ENCODE peak calls at places on chromosomes 7 and 10, in nine cellular contexts. N is pancreas, V is fibroblast of villous mesenchyme, K is A549, D is adrenal gland, O is right lobe of liver, H is fibroblast of lung, W is A673, J is IMR-90. Z is an unnamed sample.

GRCh38 chr10:15369642-15370211 is 1.4 kb downstream of the FAM171A1 start:
- DNase-seq in O (no peak), H (no peak), W (no peak), V (no peak), N (no peak), D (peak), J (no peak), K (no peak), Z (peak)

GRCh38 chr7:55030314-55030713 is 11.5 kb downstream of the EGFR start:
- DNase-seq in H (peak), K (no peak), J (peak), V (peak), O (no peak), D (no peak), N (no peak), W (no peak), Z (peak)

GRCh38 chr7:29288534-29289091 is 94.0 kb downstream of the CHN2 start:
- DNase-seq in J (no peak), W (no peak), H (no peak), O (no peak), D (no peak), K (no peak), V (no peak), N (no peak), Z (no peak)

GRCh38 chr10:114876602-114877300 is 55.2 kb downstream of the FHIP2A start:
- DNase-seq in K (peak), N (peak), H (peak), J (peak), O (peak), V (peak), D (peak), W (peak), Z (peak)

GRCh38 chr7:141701489-141702046 is 398 bp downstream of the DENND11 start:
- DNase-seq in D (peak), O (peak), N (peak), W (peak), J (no peak), K (no peak), V (peak), H (peak), Z (peak)

GRCh38 chr10:77849039-77849664 is 77.4 kb downstream of the DLG5 start:
- DNase-seq in K (peak), V (peak), N (no peak), J (no peak), H (no peak), O (no peak), W (no peak), D (no peak), Z (no peak)

GRCh38 chr10:104780165-104780564 is 139.1 kb downstream of the SORCS3 start:
- DNase-seq in O (no peak), K (no peak), H (no peak), J (no peak), W (no peak), D (no peak), N (no peak), V (no peak), Z (no peak)

GRCh38 chr7:41038211-41038610 is 664.7 kb downstream of the INHBA start:
- DNase-seq in J (no peak), N (no peak), H (no peak), W (no peak), D (no peak), V (no peak), K (no peak), O (no peak), Z (no peak)

GRCh38 chr10:110327262-110327914 is 22.7 kb upstream of the SMNDC1 start:
- DNase-seq in K (no peak), J (peak), D (no peak), H (no peak), N (no peak), W (no peak), V (no peak), O (no peak), Z (peak)

GRCh38 chr10:122618461-122619165 is 58.1 kb downstream of the DMBT1 start:
- DNase-seq in N (no peak), J (no peak), D (no peak), K (no peak), V (no peak), O (no peak), W (no peak), H (no peak), Z (no peak)

GRCh38 chr10:129322872-129323271 is 144.2 kb upstream of the MGMT start:
- DNase-seq in V (no peak), H (no peak), K (no peak), D (no peak), O (no peak), W (no peak), J (no peak), N (no peak), Z (no peak)

GRCh38 chr7:97868788-97869187 is 3.4 kb downstream of the ASNS start:
- DNase-seq in N (no peak), D (no peak), J (no peak), W (no peak), H (peak), O (no peak), K (no peak), V (peak), Z (peak)

GRCh38 chr10:80465839-80466590 is 11.9 kb downstream of the TSPAN14 start:
- DNase-seq in W (no peak), K (no peak), V (no peak), J (no peak), D (no peak), N (no peak), O (no peak), H (no peak), Z (no peak)
- H3K4me3 ChIP-seq in W (no peak), K (no peak), V (no peak), J (no peak), D (no peak), N (no peak), O (no peak), H (no peak), Z (no peak)

GRCh38 chr7:88216276-88216675 is 3.6 kb downstream of the SRI start:
- DNase-seq in H (no peak), K (no peak), N (no peak), W (no peak), O (no peak), V (no peak), D (no peak), J (no peak), Z (no peak)
- H3K4me3 ChIP-seq in H (no peak), K (no peak), N (no peak), W (no peak), O (no peak), V (no peak), D (no peak), J (no peak), Z (no peak)

DNA sequence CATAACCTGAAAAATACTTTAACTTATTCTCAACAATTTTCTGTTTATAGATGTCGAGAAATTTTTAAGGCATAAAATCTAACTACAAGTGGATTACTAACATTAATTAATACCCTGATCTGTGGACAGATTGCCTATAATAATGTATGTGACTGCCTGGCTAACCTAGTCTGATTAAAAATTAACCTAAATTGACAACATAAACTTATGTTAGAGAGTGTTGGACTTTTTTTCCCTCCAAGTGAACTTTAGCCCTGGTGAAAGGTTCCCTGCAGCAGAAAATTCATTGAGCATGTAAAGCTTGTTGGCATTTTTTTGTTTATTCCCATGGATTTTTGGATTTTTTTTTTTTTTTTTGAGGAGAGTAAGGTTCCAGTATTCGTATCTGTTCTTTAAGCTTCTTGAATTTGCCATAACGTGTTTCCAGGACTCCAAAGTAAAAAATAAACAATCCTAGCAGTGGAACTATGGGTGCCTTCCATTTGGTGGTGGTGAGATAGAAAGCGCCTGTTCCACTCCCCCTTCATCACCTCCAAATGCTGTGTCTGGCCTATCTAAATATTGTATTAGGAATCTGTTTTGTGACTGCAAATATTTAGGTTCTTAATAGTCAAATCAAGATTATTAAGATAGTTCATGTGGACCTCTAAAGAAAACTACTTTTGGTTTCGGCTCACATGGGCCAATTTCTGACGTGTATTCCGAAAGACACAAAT is 36.1 kb downstream of the NET1 start:
- DNase-seq in J (no peak), W (no peak), V (no peak), K (no peak), N (no peak), O (no peak), D (no peak), H (no peak), Z (no peak)
- H3K4me3 ChIP-seq in J (peak), W (peak), V (peak), K (peak), N (no peak), O (peak), D (no peak), H (peak), Z (peak)

GRCh38 chr10:11870461-11870780 is 47.3 kb downstream of the PROSER2 start:
- DNase-seq in N (no peak), V (no peak), J (no peak), W (no peak), D (no peak), K (no peak), H (no peak), O (no peak), Z (no peak)
- H3K4me3 ChIP-seq in N (no peak), V (no peak), J (no peak), W (no peak), D (no peak), K (no peak), H (no peak), O (no peak), Z (no peak)

DNA sequence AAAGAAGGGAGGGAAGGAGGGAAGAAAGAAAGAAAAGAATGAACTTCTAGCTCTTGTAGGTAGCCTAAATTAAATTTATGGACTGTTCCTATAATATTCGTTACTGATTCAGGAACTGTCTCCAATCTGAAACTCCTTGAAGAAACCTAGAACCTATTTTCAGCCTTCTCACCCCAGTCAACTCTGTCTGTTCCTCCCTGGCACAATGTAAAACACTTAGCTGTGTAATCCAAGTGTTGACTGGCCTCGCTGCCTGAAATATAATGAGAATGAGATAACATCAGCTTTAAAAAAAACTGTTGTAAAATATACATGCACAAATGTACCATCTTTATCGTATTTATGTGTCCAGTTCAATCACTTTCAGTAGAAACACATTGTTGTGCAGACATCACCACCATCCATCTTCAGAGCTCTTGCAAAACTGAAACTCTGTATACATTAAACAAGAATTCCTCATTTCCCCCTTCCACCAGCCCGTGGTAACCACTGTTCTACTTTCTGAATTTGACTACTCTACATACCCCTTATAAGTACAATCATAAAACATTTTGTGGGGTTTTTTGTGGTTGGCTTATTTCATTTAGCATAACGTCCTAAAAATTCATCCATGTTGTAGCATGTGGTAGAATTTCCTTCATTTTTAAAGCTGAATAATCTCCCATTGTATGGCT is 6.3 kb upstream of the C7orf33 start:
- DNase-seq in W (no peak), O (no peak), V (no peak), J (no peak), K (no peak), H (no peak), N (no peak), D (no peak), Z (no peak)
- H3K4me3 ChIP-seq in W (no peak), O (no peak), V (no peak), J (no peak), K (no peak), H (no peak), N (no peak), D (no peak), Z (no peak)